ENCODE peak calls at places on chromosomes 2 and 18, in seven cellular contexts. One of them, this sample, is unnamed.

GRCh38 chr2:111961663-111962062 is 63.3 kb downstream of the MERTK start:
- DNase-seq in body of pancreas: no peak
- DNase-seq in GM13977: no peak
- DNase-seq in psoas muscle: no peak
- DNase-seq in cardiac muscle cell: no peak
- DNase-seq in Calu3: no peak
- DNase-seq in pancreas: no peak
- DNase-seq in this sample: no peak

GRCh38 chr2:161237397-161238263 is 70.6 kb upstream of the PSMD14 start:
- DNase-seq in body of pancreas: peak
- DNase-seq in GM13977: peak
- DNase-seq in psoas muscle: peak
- DNase-seq in cardiac muscle cell: peak
- DNase-seq in Calu3: peak
- DNase-seq in pancreas: peak
- DNase-seq in this sample: peak

GRCh38 chr2:83221258-83221657 is 1237.8 kb downstream of the SUCLG1 start:
- DNase-seq in body of pancreas: no peak
- DNase-seq in GM13977: no peak
- DNase-seq in psoas muscle: no peak
- DNase-seq in cardiac muscle cell: peak
- DNase-seq in Calu3: no peak
- DNase-seq in pancreas: no peak
- DNase-seq in this sample: no peak

GRCh38 chr2:239227661-239228371 is 173.0 kb downstream of the HDAC4 start:
- DNase-seq in body of pancreas: no peak
- DNase-seq in GM13977: no peak
- DNase-seq in psoas muscle: peak
- DNase-seq in cardiac muscle cell: peak
- DNase-seq in Calu3: no peak
- DNase-seq in pancreas: no peak
- DNase-seq in this sample: no peak

GRCh38 chr2:63424329-63425078 is 163.8 kb downstream of the WDPCP start:
- DNase-seq in body of pancreas: peak
- DNase-seq in GM13977: peak
- DNase-seq in psoas muscle: no peak
- DNase-seq in cardiac muscle cell: peak
- DNase-seq in Calu3: no peak
- DNase-seq in pancreas: no peak
- DNase-seq in this sample: no peak

GRCh38 chr18:49944681-49945080 is 131.3 kb upstream of the ACAA2 start:
- DNase-seq in body of pancreas: peak
- DNase-seq in GM13977: no peak
- DNase-seq in psoas muscle: peak
- DNase-seq in cardiac muscle cell: peak
- DNase-seq in Calu3: peak
- DNase-seq in pancreas: no peak
- DNase-seq in this sample: peak

GRCh38 chr2:174120346-174120745 is 128.0 kb downstream of the OLA1 start:
- DNase-seq in body of pancreas: no peak
- DNase-seq in GM13977: peak
- DNase-seq in psoas muscle: no peak
- DNase-seq in cardiac muscle cell: no peak
- DNase-seq in Calu3: peak
- DNase-seq in pancreas: no peak
- DNase-seq in this sample: no peak

GRCh38 chr2:225932741-225933413 is 533.4 kb downstream of the NYAP2 start:
- DNase-seq in body of pancreas: no peak
- DNase-seq in GM13977: no peak
- DNase-seq in psoas muscle: no peak
- DNase-seq in cardiac muscle cell: no peak
- DNase-seq in Calu3: no peak
- DNase-seq in pancreas: no peak
- DNase-seq in this sample: no peak

GRCh38 chr2:144099340-144099739 is 420.6 kb downstream of the ZEB2 start:
- DNase-seq in body of pancreas: no peak
- DNase-seq in GM13977: no peak
- DNase-seq in psoas muscle: no peak
- DNase-seq in cardiac muscle cell: no peak
- DNase-seq in Calu3: no peak
- DNase-seq in pancreas: no peak
- DNase-seq in this sample: no peak

GRCh38 chr2:240032406-240033329 is 2.4 kb upstream of the OR6B2 start:
- DNase-seq in body of pancreas: no peak
- DNase-seq in GM13977: no peak
- DNase-seq in psoas muscle: no peak
- DNase-seq in cardiac muscle cell: no peak
- DNase-seq in Calu3: no peak
- DNase-seq in pancreas: no peak
- DNase-seq in this sample: no peak

GRCh38 chr2:42450136-42450535 is 43.6 kb downstream of the KCNG3 start:
- DNase-seq in body of pancreas: no peak
- DNase-seq in GM13977: no peak
- DNase-seq in psoas muscle: no peak
- DNase-seq in cardiac muscle cell: no peak
- DNase-seq in Calu3: no peak
- DNase-seq in pancreas: no peak
- DNase-seq in this sample: no peak

GRCh38 chr2:126774761-126775160 is 118.8 kb downstream of the GYPC start:
- DNase-seq in body of pancreas: no peak
- DNase-seq in GM13977: no peak
- DNase-seq in psoas muscle: no peak
- DNase-seq in cardiac muscle cell: no peak
- DNase-seq in Calu3: no peak
- DNase-seq in pancreas: no peak
- DNase-seq in this sample: no peak

GRCh38 chr2:10568721-10569432 is 120.8 kb upstream of the ODC1 start:
- DNase-seq in body of pancreas: no peak
- DNase-seq in GM13977: no peak
- DNase-seq in psoas muscle: no peak
- DNase-seq in cardiac muscle cell: no peak
- DNase-seq in Calu3: no peak
- DNase-seq in pancreas: no peak
- DNase-seq in this sample: no peak

GRCh38 chr2:237091779-237092436 is 6.2 kb downstream of the COPS8 start:
- DNase-seq in body of pancreas: peak
- DNase-seq in GM13977: no peak
- DNase-seq in psoas muscle: peak
- DNase-seq in cardiac muscle cell: peak
- DNase-seq in Calu3: no peak
- DNase-seq in pancreas: no peak
- DNase-seq in this sample: no peak

GRCh38 chr18:13268035-13268700 is 49.6 kb downstream of the LDLRAD4 start:
- DNase-seq in body of pancreas: no peak
- DNase-seq in GM13977: no peak
- DNase-seq in psoas muscle: no peak
- DNase-seq in cardiac muscle cell: peak
- DNase-seq in Calu3: no peak
- DNase-seq in pancreas: no peak
- DNase-seq in this sample: no peak

GRCh38 chr2:196274387-196274809 is 103.0 kb upstream of the STK17B start:
- DNase-seq in body of pancreas: peak
- DNase-seq in GM13977: no peak
- DNase-seq in psoas muscle: no peak
- DNase-seq in cardiac muscle cell: peak
- DNase-seq in Calu3: peak
- DNase-seq in pancreas: no peak
- DNase-seq in this sample: peak

GRCh38 chr2:88600038-88600465 is 27.2 kb downstream of the EIF2AK3 start:
- DNase-seq in body of pancreas: peak
- DNase-seq in GM13977: peak
- DNase-seq in psoas muscle: no peak
- DNase-seq in cardiac muscle cell: peak
- DNase-seq in Calu3: peak
- DNase-seq in pancreas: peak
- DNase-seq in this sample: peak

GRCh38 chr2:31558401-31559295 is 22.1 kb downstream of the SRD5A2 start:
- DNase-seq in body of pancreas: no peak
- DNase-seq in GM13977: no peak
- DNase-seq in psoas muscle: no peak
- DNase-seq in cardiac muscle cell: peak
- DNase-seq in Calu3: no peak
- DNase-seq in pancreas: no peak
- DNase-seq in this sample: no peak

GRCh38 chr2:241391892-241392665 is 36.0 kb downstream of the FARP2 start:
- DNase-seq in body of pancreas: peak
- DNase-seq in GM13977: no peak
- DNase-seq in psoas muscle: no peak
- DNase-seq in cardiac muscle cell: peak
- DNase-seq in Calu3: peak
- DNase-seq in pancreas: peak
- DNase-seq in this sample: peak

GRCh38 chr18:61334491-61334850 is 1.2 kb downstream of the CDH20 start:
- DNase-seq in body of pancreas: no peak
- DNase-seq in GM13977: no peak
- DNase-seq in psoas muscle: no peak
- DNase-seq in cardiac muscle cell: peak
- DNase-seq in Calu3: no peak
- DNase-seq in pancreas: no peak
- DNase-seq in this sample: no peak

GRCh38 chr2:84807063-84807485 is 73.8 kb downstream of the TRABD2A start:
- DNase-seq in body of pancreas: peak
- DNase-seq in GM13977: no peak
- DNase-seq in psoas muscle: no peak
- DNase-seq in cardiac muscle cell: peak
- DNase-seq in Calu3: peak
- DNase-seq in pancreas: peak
- DNase-seq in this sample: no peak

GRCh38 chr2:18637196-18637595 is 47.8 kb upstream of the NT5C1B start:
- DNase-seq in body of pancreas: no peak
- DNase-seq in GM13977: no peak
- DNase-seq in psoas muscle: no peak
- DNase-seq in cardiac muscle cell: no peak
- DNase-seq in Calu3: no peak
- DNase-seq in pancreas: no peak
- DNase-seq in this sample: no peak

GRCh38 chr2:7096726-7097352 is 179.6 kb downstream of the RNF144A start:
- DNase-seq in body of pancreas: no peak
- DNase-seq in GM13977: no peak
- DNase-seq in psoas muscle: no peak
- DNase-seq in cardiac muscle cell: no peak
- DNase-seq in Calu3: no peak
- DNase-seq in pancreas: no peak
- DNase-seq in this sample: no peak

GRCh38 chr2:157150747-157151146 is 106.8 kb upstream of the GALNT5 start:
- DNase-seq in body of pancreas: no peak
- DNase-seq in GM13977: peak
- DNase-seq in psoas muscle: no peak
- DNase-seq in cardiac muscle cell: peak
- DNase-seq in Calu3: no peak
- DNase-seq in pancreas: no peak
- DNase-seq in this sample: no peak

GRCh38 chr2:122531803-122532344 is 776.4 kb downstream of the TSN start:
- DNase-seq in body of pancreas: no peak
- DNase-seq in GM13977: no peak
- DNase-seq in psoas muscle: no peak
- DNase-seq in cardiac muscle cell: peak
- DNase-seq in Calu3: no peak
- DNase-seq in pancreas: no peak
- DNase-seq in this sample: no peak
- TF ChIP-seq CTCF in body of pancreas: no peak
- TF ChIP-seq CTCF in GM13977: peak
- TF ChIP-seq CTCF in psoas muscle: peak
- TF ChIP-seq CTCF in cardiac muscle cell: peak
- TF ChIP-seq CTCF in Calu3: no peak
- TF ChIP-seq CTCF in pancreas: no peak
- TF ChIP-seq CTCF in this sample: no peak

DNA sequence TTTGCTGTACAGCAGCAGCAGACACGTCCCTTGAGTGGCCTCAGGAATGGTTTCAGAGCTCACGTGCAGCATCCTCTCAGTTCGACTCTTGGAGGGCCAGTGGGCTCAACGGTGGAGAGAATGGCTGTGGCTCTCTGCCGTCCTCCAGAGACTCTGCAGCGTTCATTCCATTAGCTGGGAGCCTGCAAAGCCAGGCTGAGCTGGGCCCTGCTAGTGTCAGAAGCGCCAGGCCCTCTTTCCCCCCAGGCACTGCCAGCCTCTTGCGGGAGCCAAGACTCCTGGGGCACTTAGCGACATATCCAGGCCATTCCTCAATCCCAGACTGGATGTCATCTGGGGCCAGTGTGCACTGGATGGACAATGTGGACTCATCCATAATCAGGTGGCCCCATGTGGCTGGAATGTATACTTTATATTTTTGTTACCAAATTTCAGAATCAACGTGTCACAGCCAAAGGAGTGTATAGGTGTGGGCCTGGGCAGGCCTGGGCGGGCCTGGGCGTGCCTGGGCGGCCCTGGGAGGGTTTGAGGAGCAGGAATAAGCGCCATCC is 125.1 kb upstream of the EPAS1 start:
- DNase-seq in body of pancreas: no peak
- DNase-seq in GM13977: no peak
- DNase-seq in psoas muscle: no peak
- DNase-seq in cardiac muscle cell: no peak
- DNase-seq in Calu3: no peak
- DNase-seq in pancreas: no peak
- DNase-seq in this sample: peak
- TF ChIP-seq CTCF in body of pancreas: no peak
- TF ChIP-seq CTCF in GM13977: no peak
- TF ChIP-seq CTCF in psoas muscle: no peak
- TF ChIP-seq CTCF in cardiac muscle cell: no peak
- TF ChIP-seq CTCF in Calu3: no peak
- TF ChIP-seq CTCF in pancreas: no peak
- TF ChIP-seq CTCF in this sample: peak

DNA sequence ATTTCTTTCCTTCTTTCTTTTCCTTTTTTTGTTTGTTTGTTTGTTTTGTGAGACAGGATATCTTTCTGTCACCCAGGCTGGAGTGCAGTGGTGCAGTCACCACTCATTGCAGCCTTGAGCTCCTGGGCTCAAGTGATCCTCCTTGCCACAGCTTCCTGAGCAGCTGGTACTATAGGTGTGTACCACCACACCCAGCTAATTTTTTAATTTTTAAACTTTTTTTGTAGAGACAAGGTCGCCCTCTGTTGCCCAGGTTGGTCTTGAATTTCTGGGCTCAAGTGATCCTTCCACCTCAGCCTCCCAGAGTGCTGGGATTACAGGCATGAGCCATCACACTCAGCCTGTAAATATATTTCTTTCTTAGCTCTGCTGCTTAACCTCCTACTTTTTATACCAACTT is 83.4 kb upstream of the CYP20A1 start:
- DNase-seq in body of pancreas: no peak
- DNase-seq in GM13977: no peak
- DNase-seq in psoas muscle: no peak
- DNase-seq in cardiac muscle cell: no peak
- DNase-seq in Calu3: peak
- DNase-seq in pancreas: no peak
- DNase-seq in this sample: no peak
- TF ChIP-seq CTCF in body of pancreas: no peak
- TF ChIP-seq CTCF in GM13977: peak
- TF ChIP-seq CTCF in psoas muscle: no peak
- TF ChIP-seq CTCF in cardiac muscle cell: no peak
- TF ChIP-seq CTCF in Calu3: peak
- TF ChIP-seq CTCF in pancreas: no peak
- TF ChIP-seq CTCF in this sample: no peak

DNA sequence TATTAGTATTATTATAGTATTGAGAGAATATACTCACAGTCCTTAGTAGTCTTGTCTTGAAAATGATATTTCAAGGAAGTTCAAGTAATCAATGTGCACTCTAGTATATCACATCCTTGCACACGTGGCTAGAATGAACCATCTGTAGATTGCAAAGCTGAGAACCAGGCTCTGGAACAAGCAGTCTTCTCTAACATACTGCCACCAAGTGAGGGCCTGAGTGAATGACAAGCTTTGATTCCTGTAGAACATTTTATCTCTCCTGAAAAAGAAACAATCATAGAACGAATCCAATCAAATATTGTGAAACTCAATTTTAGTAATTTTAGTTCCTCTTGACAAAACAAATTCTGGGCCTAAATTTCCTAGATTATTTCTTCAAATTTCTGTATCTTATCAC is 55.3 kb upstream of the SULT1C3 start:
- DNase-seq in body of pancreas: no peak
- DNase-seq in GM13977: peak
- DNase-seq in psoas muscle: no peak
- DNase-seq in cardiac muscle cell: peak
- DNase-seq in Calu3: peak
- DNase-seq in pancreas: no peak
- DNase-seq in this sample: no peak
- TF ChIP-seq CTCF in body of pancreas: no peak
- TF ChIP-seq CTCF in GM13977: peak
- TF ChIP-seq CTCF in psoas muscle: no peak
- TF ChIP-seq CTCF in cardiac muscle cell: peak
- TF ChIP-seq CTCF in Calu3: no peak
- TF ChIP-seq CTCF in pancreas: no peak
- TF ChIP-seq CTCF in this sample: peak

This sample was measured in Caco-2.